ENCODE peak calls at places on chromosome 14, in five cellular contexts. G is right atrium auricular region, P is sigmoid colon, O is pancreas, X is suprapubic skin. D is an unnamed sample. For H3K36me3, the result is how much of the 10 kb centered on the place peaks cover.

GRCh38 chr14:54182419-54183040 is 214.3 kb upstream of the CDKN3 start:
- DNase-seq in G (no peak), P (no peak), O (no peak), X (no peak), D (peak)

GRCh38 chr14:91116913-91117588 is 3.2 kb downstream of the DGLUCY start:
- DNase-seq in G (no peak), P (no peak), O (no peak), X (no peak), D (no peak)

GRCh38 chr14:105388110-105388951 is 10.0 kb upstream of the TEX22 start:
- DNase-seq in G (no peak), P (no peak), O (no peak), X (no peak), D (no peak)

GRCh38 chr14:88698651-88699050 is 94.1 kb downstream of the EML5 start:
- DNase-seq in G (no peak), P (no peak), O (no peak), X (no peak), D (peak)

GRCh38 chr14:58663494-58664111 is 25.8 kb downstream of the DACT1 start:
- DNase-seq in G (no peak), P (no peak), O (no peak), X (no peak), D (peak)

GRCh38 chr14:30988509-30988908 is 36.9 kb upstream of the AP4S1 start:
- DNase-seq in G (no peak), P (no peak), O (no peak), X (no peak), D (no peak)

GRCh38 chr14:56976211-56976610 is 165.9 kb upstream of the OTX2 start:
- DNase-seq in G (no peak), P (no peak), O (no peak), X (no peak), D (no peak)

GRCh38 chr14:104390941-104391901 is 188.3 kb upstream of the C14orf180 start:
- DNase-seq in G (peak), P (peak), O (no peak), X (peak), D (no peak)

GRCh38 chr14:106378191-106378590 is 851.8 kb downstream of the TMEM121 start:
- DNase-seq in G (no peak), P (no peak), O (no peak), X (no peak), D (no peak)

GRCh38 chr14:50943261-50943942 is 881 bp downstream of the PYGL start:
- DNase-seq in G (peak), P (peak), O (peak), X (peak), D (no peak)

GRCh38 chr14:90566481-90566880 is 169.7 kb downstream of the CALM1 start:
- DNase-seq in G (no peak), P (no peak), O (no peak), X (no peak), D (no peak)

GRCh38 chr14:51442513-51443175 is 202.6 kb downstream of the TMX1 start:
- DNase-seq in G (peak), P (no peak), O (no peak), X (no peak), D (peak)

GRCh38 chr14:41302776-41303175 is 303.9 kb upstream of the LRFN5 start:
- DNase-seq in G (no peak), P (no peak), O (no peak), X (no peak), D (no peak)

GRCh38 chr14:50594577-50595316 is 34.8 kb downstream of the ATL1 start:
- DNase-seq in G (no peak), P (no peak), O (no peak), X (no peak), D (no peak)

GRCh38 chr14:64649383-64649998 is 54.7 kb upstream of the PLEKHG3 start:
- DNase-seq in G (no peak), P (peak), O (no peak), X (peak), D (no peak)

GRCh38 chr14:56874375-56874774 is 64.1 kb upstream of the OTX2 start:
- DNase-seq in G (no peak), P (no peak), O (peak), X (no peak), D (no peak)

GRCh38 chr14:103693514-103693913 is 21.7 kb downstream of the XRCC3 start:
- DNase-seq in G (no peak), P (no peak), O (no peak), X (peak), D (no peak)

GRCh38 chr14:93206793-93207467 is at the start of the genes GON7 and UBR7:
- DNase-seq in G (peak), P (peak), O (peak), X (peak), D (peak)
- TF ChIP-seq CTCF in G (no peak), P (no peak), O (peak), X (peak), D (peak)

DNA sequence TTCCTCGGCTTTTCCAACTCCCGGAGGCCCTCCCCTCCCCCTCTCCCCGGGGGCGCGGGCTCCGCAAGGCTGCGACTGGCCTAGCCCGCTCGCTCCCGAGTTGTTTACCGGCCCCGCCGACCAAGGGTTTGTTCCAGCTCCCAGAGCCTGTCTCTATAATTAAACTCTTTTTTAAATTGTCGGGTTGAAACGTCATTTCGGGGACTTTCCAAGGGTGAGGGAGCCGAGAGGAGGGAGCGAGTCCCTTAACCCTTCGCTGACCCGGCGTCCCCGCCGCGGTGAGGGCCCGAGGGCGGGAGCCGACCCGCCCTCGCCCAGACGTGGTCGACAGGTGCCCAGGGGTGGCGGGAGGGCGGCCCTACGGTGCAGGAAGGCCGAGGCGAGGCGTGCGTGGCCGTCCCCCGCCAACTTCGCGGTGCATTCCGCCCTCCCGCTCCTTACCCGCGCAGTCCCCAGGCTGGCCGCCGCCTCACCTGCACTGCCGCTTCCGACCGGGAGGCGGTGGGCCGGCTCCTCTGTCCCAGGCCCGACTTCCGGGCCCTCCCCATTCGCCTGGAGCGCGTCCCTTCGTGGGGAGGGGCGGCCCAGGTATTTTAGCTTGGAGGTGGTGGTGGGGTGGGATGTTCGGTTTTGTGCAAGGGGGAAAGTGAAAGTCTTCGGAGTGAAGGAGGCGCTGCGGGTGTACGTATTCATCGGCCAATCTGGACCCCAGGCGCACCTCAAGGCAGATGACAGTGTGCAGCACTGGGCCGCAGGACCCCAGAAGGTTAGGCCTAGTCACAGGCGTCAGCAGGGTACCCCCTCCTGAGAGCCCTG is 2.9 kb upstream of the ZFP36L1 start:
- DNase-seq in G (peak), P (peak), O (peak), X (peak), D (no peak)
- H3K4me3 ChIP-seq in G (peak), P (peak), O (peak), X (peak), D (peak)

GRCh38 chr14:74591394-74591793 is 20.6 kb downstream of the LTBP2 start:
- DNase-seq in G (no peak), P (no peak), O (no peak), X (no peak), D (no peak)
- H3K36me3 ChIP-seq in G (under half), P (under half), O (under half), X (under half), D (under half)

GRCh38 chr14:92687681-92688433 is 60.6 kb downstream of the LGMN start:
- DNase-seq in G (no peak), P (peak), O (peak), X (no peak), D (no peak)

GRCh38 chr14:92688434-92689375 is 59.7 kb downstream of the LGMN start:
- DNase-seq in G (no peak), P (peak), O (peak), X (peak), D (no peak)

GRCh38 chr14:92686763-92687427 is 61.5 kb downstream of the LGMN start:
- DNase-seq in G (peak), P (peak), O (peak), X (peak), D (no peak)

GRCh38 chr14:92692822-92693226 is 55.6 kb downstream of the LGMN start:
- DNase-seq in G (no peak), P (peak), O (peak), X (no peak), D (no peak)

DNA sequence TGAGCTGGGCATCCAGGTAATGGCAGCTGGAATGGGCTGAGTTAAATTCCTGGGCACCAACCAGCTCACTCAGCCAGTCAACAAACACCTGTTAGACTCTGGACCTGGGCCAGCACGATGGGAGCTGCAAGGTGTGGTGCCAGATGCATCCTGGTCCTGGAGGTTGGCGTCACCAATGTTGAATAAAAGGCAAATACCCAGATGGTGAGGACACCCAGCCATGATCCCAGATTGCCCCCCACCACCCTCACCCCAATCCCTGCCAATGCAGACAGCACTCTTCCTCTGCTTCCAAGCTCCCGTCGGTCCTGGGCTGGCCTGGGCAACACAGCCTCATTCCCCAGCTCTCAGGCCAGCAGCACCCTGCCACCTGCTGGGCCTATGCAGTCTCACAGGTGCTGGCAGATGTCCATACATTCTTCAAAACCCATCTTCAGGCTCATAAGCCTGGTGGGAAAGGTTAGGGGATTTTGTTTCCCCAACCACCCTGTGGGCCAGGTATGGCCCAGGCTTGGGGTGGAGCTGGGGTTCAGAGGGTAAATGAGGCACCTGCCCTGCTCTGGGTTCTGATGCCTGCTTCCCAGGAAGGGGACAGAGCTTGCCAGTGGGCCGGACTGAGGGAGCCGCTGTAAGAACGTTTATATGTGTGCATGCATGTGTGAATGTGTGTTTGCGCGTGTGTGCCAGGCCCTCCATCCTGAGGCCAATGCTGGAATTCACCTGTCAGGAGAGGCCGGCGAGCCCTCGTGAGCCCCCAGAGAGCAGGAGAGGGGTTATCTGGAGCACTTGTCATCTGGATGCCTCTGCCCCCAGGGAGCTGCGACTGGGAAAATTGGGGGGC is 58.0 kb downstream of the LGMN start:
- DNase-seq in G (no peak), P (peak), O (peak), X (peak), D (no peak)
- TF ChIP-seq CTCF in G (peak), P (no peak), O (peak), X (peak), D (peak)

GRCh38 chr14:65704850-65705249 is 292.3 kb downstream of the FUT8 start:
- DNase-seq in G (no peak), P (no peak), O (no peak), X (no peak), D (no peak)

GRCh38 chr14:65703996-65704395 is 291.5 kb downstream of the FUT8 start:
- DNase-seq in G (no peak), P (no peak), O (no peak), X (no peak), D (no peak)

GRCh38 chr14:65704412-65704811 is 291.9 kb downstream of the FUT8 start:
- DNase-seq in G (no peak), P (no peak), O (no peak), X (no peak), D (no peak)

GRCh38 chr14:65709576-65709975 is 297.0 kb downstream of the FUT8 start:
- DNase-seq in G (no peak), P (no peak), O (no peak), X (no peak), D (no peak)
- H3K4me3 ChIP-seq in G (no peak), P (no peak), O (no peak), X (no peak), D (no peak)

DNA sequence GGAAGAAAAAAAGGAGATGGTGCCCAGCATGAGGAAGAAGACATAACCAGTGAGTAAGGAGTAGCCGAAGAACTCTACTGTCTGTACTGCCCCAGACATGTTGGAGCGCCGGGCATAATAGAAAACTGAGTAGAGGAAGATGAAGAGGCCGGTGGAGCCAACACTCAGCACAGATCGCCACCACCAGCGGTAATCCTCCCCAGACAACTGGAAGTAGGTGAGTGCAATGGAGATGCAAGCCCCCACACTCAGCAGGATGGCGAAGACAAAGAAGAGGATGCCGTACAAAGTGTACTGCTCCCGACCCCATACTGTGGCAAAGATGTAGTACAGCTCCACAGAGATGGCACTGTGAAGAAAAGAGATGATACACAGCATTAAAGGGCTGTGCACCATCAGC is 844 bp upstream of the IPO4 start:
- DNase-seq in G (no peak), P (no peak), O (no peak), X (no peak), D (no peak)
- H3K36me3 ChIP-seq in G (under half), P (under half), O (under half), X (under half), D (under half)

DNA sequence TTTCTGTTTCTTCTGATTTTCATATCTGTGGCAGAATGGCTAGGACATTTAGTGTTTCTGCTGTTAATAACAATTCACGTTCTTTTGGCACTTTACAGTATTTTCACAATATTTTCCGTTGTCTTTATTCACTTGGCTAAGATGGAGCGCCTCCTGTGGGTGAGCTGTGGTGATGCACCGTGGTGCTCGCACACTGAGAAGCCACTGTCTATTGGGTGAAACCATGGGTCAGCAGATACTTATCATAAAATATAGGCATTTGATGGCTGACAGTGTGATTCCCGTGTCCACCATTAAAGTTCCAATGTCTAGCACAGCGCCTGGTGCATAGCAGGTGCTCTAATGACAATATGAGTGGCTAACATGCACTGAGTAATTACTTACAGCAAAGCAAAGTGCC is 141.8 kb downstream of the VRK1 start:
- DNase-seq in G (no peak), P (no peak), O (no peak), X (no peak), D (no peak)
- TF ChIP-seq CTCF in G (no peak), P (no peak), O (no peak), X (no peak), D (peak)

D was measured in kidney epithelial cell.